ENCODE peak calls at places on chromosomes 2 and 18, in ten cellular contexts. Y, Q, F, O, G, D, V, H, X and W are unnamed samples.

GRCh38 chr2:68727698-68728375 is 6.8 kb upstream of the ARHGAP25 start:
- DNase-seq in Y (no peak), Q (no peak), F (no peak), O (no peak), G (no peak), D (no peak), V (no peak), H (no peak), X (no peak), W (no peak)

GRCh38 chr2:223674998-223675609 is 72.9 kb upstream of the SCG2 start:
- DNase-seq in Y (peak; percentile 29), Q (no peak), F (no peak), O (no peak), G (peak; percentile 21), D (peak; percentile 54), V (no peak), H (no peak), X (no peak), W (no peak)

GRCh38 chr2:88807237-88807962 is 115.9 kb downstream of the RPIA start:
- DNase-seq in Y (no peak), Q (no peak), F (no peak), O (no peak), G (no peak), D (no peak), V (no peak), H (no peak), X (no peak), W (no peak)

GRCh38 chr18:45506951-45507350 is 108.3 kb upstream of the SLC14A2 start:
- DNase-seq in Y (no peak), Q (no peak), F (no peak), O (no peak), G (no peak), D (no peak), V (no peak), H (no peak), X (no peak), W (no peak)

GRCh38 chr18:2845175-2845574 is 1.6 kb upstream of the EMILIN2 start:
- DNase-seq in Y (no peak), Q (no peak), F (no peak), O (no peak), G (no peak), D (no peak), V (no peak), H (no peak), X (no peak), W (no peak)

GRCh38 chr2:225076125-225076524 is 33.9 kb upstream of the DOCK10 start:
- DNase-seq in Y (no peak), Q (no peak), F (no peak), O (no peak), G (no peak), D (no peak), V (no peak), H (no peak), X (no peak), W (no peak)

GRCh38 chr2:39275016-39275415 is 31.2 kb upstream of the CDKL4 start:
- DNase-seq in Y (no peak), Q (no peak), F (no peak), O (no peak), G (no peak), D (no peak), V (no peak), H (no peak), X (no peak), W (no peak)

GRCh38 chr18:23268641-23269040 is 133.4 kb downstream of the CABLES1 start:
- DNase-seq in Y (no peak), Q (no peak), F (no peak), O (no peak), G (no peak), D (no peak), V (no peak), H (no peak), X (no peak), W (no peak)

GRCh38 chr2:183872131-183872530 is 726.2 kb upstream of the ZNF804A start:
- DNase-seq in Y (no peak), Q (no peak), F (no peak), O (no peak), G (no peak), D (no peak), V (no peak), H (no peak), X (no peak), W (no peak)

GRCh38 chr2:216724190-216724589 is 28.8 kb upstream of the IGFBP5 start:
- DNase-seq in Y (no peak), Q (no peak), F (no peak), O (no peak), G (no peak), D (no peak), V (no peak), H (peak; percentile 24), X (no peak), W (no peak)

GRCh38 chr2:134438371-134438770 is 184.5 kb downstream of the MGAT5 start:
- DNase-seq in Y (no peak), Q (no peak), F (no peak), O (no peak), G (no peak), D (no peak), V (no peak), H (no peak), X (no peak), W (no peak)

GRCh38 chr18:36756262-36756661 is 72.5 kb downstream of the TPGS2 start:
- DNase-seq in Y (no peak), Q (no peak), F (no peak), O (no peak), G (no peak), D (no peak), V (no peak), H (no peak), X (no peak), W (no peak)

GRCh38 chr2:12890481-12890980 is 173.8 kb downstream of the TRIB2 start:
- DNase-seq in Y (no peak), Q (no peak), F (no peak), O (no peak), G (no peak), D (no peak), V (no peak), H (no peak), X (no peak), W (no peak)

GRCh38 chr18:46542545-46542944 is 114.5 kb downstream of the LOXHD1 start:
- DNase-seq in Y (no peak), Q (no peak), F (no peak), O (peak; percentile 67), G (no peak), D (no peak), V (no peak), H (no peak), X (no peak), W (no peak)

GRCh38 chr2:238505119-238505891 is 78.6 kb downstream of the ASB1 start:
- DNase-seq in Y (no peak), Q (peak; percentile 56), F (peak; percentile 42), O (no peak), G (peak; percentile 44), D (no peak), V (no peak), H (no peak), X (no peak), W (no peak)
- TF ChIP-seq POLR2AphosphoS5 in Y (no peak), Q (no peak), F (no peak), O (no peak), G (no peak), D (no peak), V (no peak), H (no peak), X (no peak), W (no peak)

DNA sequence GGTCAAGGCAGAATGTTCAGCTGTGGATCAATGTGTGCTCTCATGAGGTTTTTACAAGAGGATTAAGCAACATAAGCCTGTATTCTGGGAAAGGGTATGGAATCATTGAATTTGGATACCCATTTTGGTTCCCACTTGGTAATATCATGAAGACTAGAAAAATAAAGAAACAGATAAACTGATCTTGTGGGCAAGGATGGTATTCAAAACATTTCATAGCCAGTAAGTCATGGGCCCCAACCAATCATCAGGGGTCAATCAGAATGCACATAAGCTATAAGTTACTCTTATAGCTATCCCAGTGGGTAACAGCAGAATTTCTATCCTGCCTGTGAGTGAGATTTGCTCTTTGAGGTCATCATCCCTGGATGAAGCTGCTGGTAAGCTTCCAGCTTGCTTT is 291.3 kb downstream of the RAD51AP2 start:
- DNase-seq in Y (no peak), Q (no peak), F (no peak), O (no peak), G (no peak), D (no peak), V (no peak), H (no peak), X (no peak), W (no peak)
- H3K4me3 ChIP-seq in Y (no peak overlapping the region), Q (no peak overlapping the region), F (no peak overlapping the region), O (no peak overlapping the region), G (no peak overlapping the region), D (no peak overlapping the region), V (no peak overlapping the region), H (no peak overlapping the region), X (no peak overlapping the region), W (no peak overlapping the region)

DNA sequence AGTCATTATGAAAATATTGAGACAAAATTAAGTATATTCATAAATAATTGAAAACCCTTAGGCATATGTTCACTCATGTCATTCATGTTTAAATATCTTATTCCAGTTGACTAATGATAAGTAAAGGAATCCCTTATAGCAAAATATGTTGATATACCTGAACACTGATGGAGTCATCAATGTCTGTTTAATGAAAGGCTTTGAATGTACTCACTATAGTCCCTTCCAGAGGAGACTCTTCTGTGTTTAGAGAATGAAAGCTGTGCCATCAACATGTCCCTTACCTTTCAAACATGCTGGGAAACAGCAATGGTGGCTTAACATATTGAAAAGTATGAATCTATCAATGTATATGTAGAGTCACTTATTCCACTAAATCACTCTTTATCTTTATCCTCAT is 242.9 kb downstream of the KCNJ3 start:
- DNase-seq in Y (no peak), Q (no peak), F (no peak), O (no peak), G (no peak), D (no peak), V (no peak), H (no peak), X (no peak), W (no peak)
- H3K4me1 ChIP-seq in Y (no peaks in the 10 kb centered on the region), Q (no peaks in the 10 kb centered on the region), F (no peaks in the 10 kb centered on the region), O (peaks cover 5% of the 10 kb centered on the region), G (no peaks in the 10 kb centered on the region), D (no peaks in the 10 kb centered on the region), V (peaks cover 8% of the 10 kb centered on the region), H (no peaks in the 10 kb centered on the region), X (no peaks in the 10 kb centered on the region), W (no peaks in the 10 kb centered on the region)

GRCh38 chr2:101770672-101771071 is 73.2 kb downstream of the MAP4K4 start:
- DNase-seq in Y (peak; percentile 41), Q (no peak), F (no peak), O (peak; percentile 52), G (peak; percentile 56), D (peak; percentile 62), V (no peak), H (no peak), X (no peak), W (peak; percentile 39)

GRCh38 chr2:101773137-101773536 is 75.6 kb downstream of the MAP4K4 start:
- DNase-seq in Y (no peak), Q (no peak), F (no peak), O (peak; percentile 60), G (no peak), D (no peak), V (no peak), H (no peak), X (no peak), W (no peak)

GRCh38 chr2:101775092-101775491 is 77.6 kb downstream of the MAP4K4 start:
- DNase-seq in Y (no peak), Q (no peak), F (no peak), O (no peak), G (no peak), D (no peak), V (no peak), H (no peak), X (no peak), W (no peak)

GRCh38 chr2:101771226-101771906 is 73.9 kb downstream of the MAP4K4 start:
- DNase-seq in Y (no peak), Q (no peak), F (no peak), O (no peak), G (no peak), D (no peak), V (no peak), H (no peak), X (no peak), W (no peak)

GRCh38 chr2:101771911-101772321 is 74.4 kb downstream of the MAP4K4 start:
- DNase-seq in Y (no peak), Q (no peak), F (no peak), O (no peak), G (no peak), D (no peak), V (no peak), H (no peak), X (no peak), W (no peak)
- TF ChIP-seq POLR2AphosphoS5 in Y (no peak), Q (no peak), F (no peak), O (no peak), G (no peak), D (no peak), V (no peak), H (no peak), X (no peak), W (no peak)